ENCODE peak calls at places on chromosomes 7 and 10, in five cellular contexts. C is HepG2, A is H1, V is NT2/D1, B is GM12878. D is an unnamed sample.

GRCh38 chr7:108839091-108839490 is 269.4 kb downstream of the DNAJB9 start:
- DNase-seq in C (no peak), V (no peak), B (no peak), A (no peak), D (no peak)

GRCh38 chr10:124739996-124740373 is 4.2 kb downstream of the FAM53B start:
- DNase-seq in A (no peak), C (no peak), B (no peak), V (no peak), D (no peak)

GRCh38 chr10:1116696-1117254 is 60.6 kb downstream of the WDR37 start:
- DNase-seq in V (no peak), B (no peak), C (no peak), A (no peak), D (no peak)

GRCh38 chr10:131834152-131834810 is 66.5 kb upstream of the PPP2R2D start:
- DNase-seq in C (no peak), V (no peak), B (no peak), A (no peak), D (no peak)

GRCh38 chr10:57351076-57351475 is 916.6 kb downstream of the IPMK start:
- DNase-seq in C (no peak), B (no peak), A (no peak), V (no peak), D (no peak)

GRCh38 chr10:32348297-32349198 is 1.6 kb upstream of the EPC1 start:
- DNase-seq in B (no peak), C (no peak), A (no peak), V (no peak), D (no peak)

GRCh38 chr7:110839866-110840265 is 251.1 kb upstream of the LRRN3 start:
- DNase-seq in C (peak), V (no peak), B (no peak), A (no peak), D (peak)

GRCh38 chr10:93560541-93560940 is 5.9 kb upstream of the FFAR4 start:
- DNase-seq in A (no peak), V (no peak), B (no peak), C (no peak), D (no peak)

GRCh38 chr10:103847909-103848468 is 7.4 kb downstream of the SH3PXD2A start:
- DNase-seq in C (peak), A (peak), B (no peak), V (no peak), D (peak)

GRCh38 chr7:22419488-22419887 is 62.5 kb upstream of the RAPGEF5 start:
- DNase-seq in A (no peak), C (peak), B (no peak), V (no peak), D (no peak)

GRCh38 chr7:88306590-88307048 is at the start of gene STEAP4:
- DNase-seq in C (no peak), A (peak), B (no peak), V (peak), D (no peak)

GRCh38 chr10:83432296-83433045 is 706.8 kb upstream of the GHITM start:
- DNase-seq in C (no peak), A (no peak), V (no peak), B (no peak), D (no peak)

GRCh38 chr10:110208614-110209398 is 1.4 kb downstream of the MXI1 start:
- DNase-seq in V (no peak), B (no peak), A (no peak), C (no peak), D (no peak)
- TF ChIP-seq SUZ12 in V (no peak), B (no peak), A (no peak), C (no peak), D (no peak)

GRCh38 chr10:49008505-49009202 is 69.0 kb upstream of the LRRC18 start:
- DNase-seq in V (no peak), B (no peak), A (no peak), C (no peak), D (no peak)
- TF ChIP-seq SUZ12 in V (no peak), B (no peak), A (no peak), C (no peak), D (no peak)

GRCh38 chr7:91459539-91459938 is 195.3 kb downstream of the FZD1 start:
- DNase-seq in C (no peak), V (no peak), B (no peak), A (no peak), D (no peak)

GRCh38 chr7:91457208-91457607 is 193.0 kb downstream of the FZD1 start:
- DNase-seq in A (no peak), C (no peak), B (no peak), V (no peak), D (no peak)

GRCh38 chr7:91455411-91455810 is 191.2 kb downstream of the FZD1 start:
- DNase-seq in A (no peak), C (no peak), B (no peak), V (no peak), D (no peak)
- TF ChIP-seq SUZ12 in A (no peak), C (no peak), B (no peak), V (no peak), D (no peak)

GRCh38 chr7:28685291-28685659 is 272.9 kb downstream of the TRIL start:
- DNase-seq in B (no peak), V (no peak), A (no peak), C (no peak), D (no peak)

GRCh38 chr7:28688651-28689050 is 269.5 kb downstream of the TRIL start:
- DNase-seq in V (no peak), A (no peak), C (no peak), B (no peak), D (no peak)

GRCh38 chr7:28686418-28686800 is 271.7 kb downstream of the TRIL start:
- DNase-seq in C (no peak), B (no peak), A (peak), V (peak), D (peak)

GRCh38 chr7:28685660-28686417 is 272.3 kb downstream of the TRIL start:
- DNase-seq in B (no peak), V (peak), C (peak), A (peak), D (peak)

DNA sequence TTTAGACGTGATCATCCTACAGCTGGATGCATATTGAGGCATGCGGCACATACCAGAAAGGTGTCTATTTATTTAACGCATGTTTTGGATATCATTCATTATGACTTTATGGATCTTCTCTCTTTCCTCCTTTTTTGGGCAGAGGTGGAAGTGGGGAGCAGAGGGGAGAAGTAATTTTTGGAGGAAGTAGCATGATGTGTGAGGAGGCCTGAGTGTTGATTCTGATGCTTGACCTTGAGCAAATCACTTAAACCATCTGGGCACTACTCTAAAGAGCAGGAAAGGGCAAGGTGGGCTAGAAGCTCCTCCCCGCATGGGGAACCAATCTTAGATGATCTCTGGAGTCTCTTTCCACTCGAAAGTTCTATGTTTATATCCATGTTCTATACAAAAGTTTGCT is 270.5 kb downstream of the TRIL start:
- DNase-seq in B (no peak), A (no peak), C (no peak), V (no peak), D (no peak)
- TF ChIP-seq SUZ12 in B (no peak), A (no peak), C (no peak), V (no peak), D (no peak)

GRCh38 chr10:30459283-30459682 is 25.3 kb downstream of the MAP3K8 start:
- DNase-seq in V (no peak), B (no peak), A (no peak), C (no peak), D (no peak)
- TF ChIP-seq SUZ12 in V (no peak), B (no peak), A (no peak), C (no peak), D (no peak)

GRCh38 chr10:117661316-117661715 is 118.8 kb downstream of the EMX2 start:
- DNase-seq in B (no peak), A (no peak), V (no peak), C (no peak), D (no peak)

GRCh38 chr10:117662790-117663540 is 120.4 kb downstream of the EMX2 start:
- DNase-seq in A (peak), C (no peak), V (no peak), B (no peak), D (no peak)

GRCh38 chr10:117664288-117664687 is 121.7 kb downstream of the EMX2 start:
- DNase-seq in A (no peak), V (no peak), C (no peak), B (no peak), D (no peak)

GRCh38 chr10:117663750-117664149 is 121.2 kb downstream of the EMX2 start:
- DNase-seq in A (no peak), B (peak), C (peak), V (no peak), D (no peak)

GRCh38 chr10:117662126-117662525 is 119.6 kb downstream of the EMX2 start:
- DNase-seq in B (no peak), C (no peak), V (no peak), A (no peak), D (no peak)
- TF ChIP-seq SUZ12 in B (no peak), C (no peak), V (no peak), A (no peak), D (no peak)

GRCh38 chr10:49115796-49116508 is 630 bp upstream of the VSTM4 start:
- DNase-seq in B (no peak), C (no peak), A (no peak), V (no peak), D (no peak)
- TF ChIP-seq SUZ12 in B (no peak), C (no peak), A (no peak), V (no peak), D (no peak)

DNA sequence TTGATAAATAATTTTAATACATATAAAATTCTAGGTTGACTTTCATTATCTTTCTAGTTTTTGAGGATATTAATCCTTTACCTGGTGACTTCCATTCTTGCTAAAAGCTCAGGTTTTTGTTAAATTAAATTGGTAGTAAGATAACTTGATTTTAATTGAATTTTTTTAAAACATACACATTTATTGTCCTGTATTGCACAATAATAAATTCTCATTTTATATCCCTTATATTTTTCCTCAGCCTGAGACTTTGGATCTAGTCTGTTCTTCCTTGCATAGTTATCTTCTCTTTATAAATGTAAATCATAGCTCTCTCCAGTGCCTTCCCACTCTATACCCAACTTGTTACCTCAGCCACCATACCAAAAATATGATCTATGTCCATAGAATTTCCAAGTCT is 212.9 kb upstream of the CNTNAP2 start:
- DNase-seq in C (no peak), V (no peak), B (no peak), A (no peak), D (no peak)
- TF ChIP-seq SUZ12 in C (no peak), V (no peak), B (no peak), A (no peak), D (no peak)

GRCh38 chr10:90592903-90593302 is 264.9 kb downstream of the HTR7 start:
- DNase-seq in C (peak), V (peak), A (peak), B (peak), D (peak)
- TF ChIP-seq SUZ12 in C (no peak), V (no peak), A (no peak), B (no peak), D (no peak)

GRCh38 chr7:117010375-117011133 is 57.3 kb downstream of the ST7 start:
- DNase-seq in A (no peak), B (peak), C (no peak), V (no peak), D (no peak)
- TF ChIP-seq SUZ12 in A (no peak), B (no peak), C (no peak), V (no peak), D (no peak)